ENCODE peak calls at places on chromosomes 13 and 19, in five cellular contexts. O, N, I, W and X are unnamed samples.

GRCh38 chr19:12603714-12604113 is 6.9 kb downstream of the ZNF490 start:
- DNase-seq in W (no peak), N (peak), I (no peak), O (no peak), X (no peak)

GRCh38 chr13:109998808-109999528 is 212.6 kb upstream of the IRS2 start:
- DNase-seq in I (no peak), O (peak), W (no peak), N (no peak), X (peak)

GRCh38 chr13:100156786-100157185 is 67.9 kb downstream of the PCCA start:
- DNase-seq in W (no peak), O (peak), I (no peak), N (no peak), X (no peak)

GRCh38 chr13:21243045-21243842 is 66.8 kb downstream of the MRPL57 start:
- DNase-seq in W (no peak), O (no peak), N (no peak), I (no peak), X (peak)

GRCh38 chr13:109744512-109745051 is 41.8 kb downstream of the IRS2 start:
- DNase-seq in W (peak), O (peak), I (peak), N (no peak), X (no peak)

GRCh38 chr19:50414850-50415660 is 3.7 kb upstream of the SPIB start:
- DNase-seq in I (peak), N (peak), O (peak), W (peak), X (peak)

GRCh38 chr13:99517577-99517976 is 16.3 kb downstream of the TM9SF2 start:
- DNase-seq in N (no peak), W (no peak), I (no peak), O (no peak), X (no peak)

GRCh38 chr13:97659602-97660001 is 225.6 kb downstream of the RAP2A start:
- DNase-seq in N (no peak), I (no peak), W (peak), O (peak), X (peak)

GRCh38 chr19:48918801-48919247 is 14.7 kb upstream of the DHDH start:
- DNase-seq in I (no peak), W (no peak), O (peak), N (no peak), X (peak)

GRCh38 chr19:39497850-39498261 is 891 bp upstream of the DLL3 start:
- DNase-seq in W (peak), N (no peak), O (peak), I (peak), X (peak)

GRCh38 chr13:111126509-111126908 is 11.4 kb downstream of the ARHGEF7 start:
- DNase-seq in W (no peak), N (no peak), I (no peak), O (no peak), X (no peak)

GRCh38 chr13:74574964-74575728 is 440.9 kb upstream of the KLF12 start:
- DNase-seq in O (no peak), W (no peak), N (no peak), I (no peak), X (no peak)

GRCh38 chr13:33676045-33676699 is 141.8 kb upstream of the RFC3 start:
- DNase-seq in O (peak), W (no peak), I (peak), N (no peak), X (no peak)

GRCh38 chr19:4067396-4068057 is 828 bp upstream of the ZBTB7A start:
- DNase-seq in N (no peak), O (no peak), I (peak), W (no peak), X (peak)

GRCh38 chr13:95677564-95678386 is 836 bp downstream of the DNAJC3 start:
- DNase-seq in W (peak), I (no peak), N (no peak), O (peak), X (peak)

GRCh38 chr19:41225238-41226052 is 6.4 kb downstream of the AXL start:
- DNase-seq in N (peak), W (no peak), I (peak), O (peak), X (peak)

GRCh38 chr13:59478908-59479307 is 684.8 kb downstream of the DIAPH3 start:
- DNase-seq in N (no peak), I (no peak), W (no peak), O (no peak), X (no peak)

GRCh38 chr13:39132286-39132685 is 94.0 kb downstream of the NHLRC3 start:
- DNase-seq in W (no peak), I (no peak), O (peak), N (no peak), X (no peak)

GRCh38 chr13:92224052-92224821 is 825.8 kb downstream of the GPC5 start:
- DNase-seq in O (peak), N (no peak), I (no peak), W (no peak), X (peak)

GRCh38 chr19:55552620-55553019 is 7.3 kb upstream of the SBK3 start:
- DNase-seq in O (peak), I (no peak), N (no peak), W (no peak), X (no peak)

GRCh38 chr19:48330012-48330681 is 4.8 kb downstream of the EMP3 start:
- DNase-seq in N (peak), I (peak), O (no peak), W (peak), X (no peak)

GRCh38 chr19:46984077-46985010 is 35.3 kb upstream of the NPAS1 start:
- DNase-seq in W (no peak), O (peak), N (no peak), I (peak), X (no peak)

GRCh38 chr19:1528596-1529429 is 4.9 kb downstream of the PLK5 start:
- DNase-seq in O (no peak), I (no peak), W (no peak), N (no peak), X (no peak)

GRCh38 chr19:15511671-15512424 is 3.5 kb downstream of the CYP4F22 start:
- DNase-seq in N (no peak), W (no peak), O (no peak), I (no peak), X (no peak)

GRCh38 chr19:14694867-14695266 is 5.0 kb downstream of the ZNF333 start:
- DNase-seq in N (no peak), O (no peak), I (no peak), W (no peak), X (no peak)

GRCh38 chr19:5828661-5829566 is 10.6 kb downstream of the FUT6 start:
- DNase-seq in I (peak), O (no peak), W (no peak), N (peak), X (peak)

GRCh38 chr13:30159446-30159839 is 147.9 kb downstream of the KATNAL1 start:
- DNase-seq in I (no peak), O (peak), N (peak), W (no peak), X (no peak)

GRCh38 chr13:41746259-41746658 is 214.7 kb downstream of the VWA8 start:
- DNase-seq in N (no peak), I (no peak), W (no peak), O (peak), X (no peak)

GRCh38 chr13:55439450-55439849 is 1701.3 kb upstream of the PRR20A start:
- DNase-seq in O (no peak), I (no peak), N (no peak), W (no peak), X (peak)

GRCh38 chr19:39130337-39131254 is 5.0 kb downstream of the PAK4 start:
- DNase-seq in I (no peak), N (no peak), O (no peak), W (no peak), X (no peak)